ENCODE peak calls at places on chromosomes 11 and 22, in four cellular contexts. P, V, G and H are unnamed samples.

GRCh38 chr11:72352859-72353551 is 81.3 kb downstream of the CLPB start:
- DNase-seq in P (no peak), V (no peak), G (no peak), H (no peak)

GRCh38 chr11:45982656-45983470 is 60.4 kb downstream of the LARGE2 start:
- DNase-seq in P (peak), V (no peak), G (no peak), H (no peak)

GRCh38 chr22:25069426-25069757 is 116.9 kb downstream of the KIAA1671 start:
- DNase-seq in P (no peak), V (no peak), G (no peak), H (no peak)

GRCh38 chr11:31262761-31263160 is 106.8 kb downstream of the DCDC1 start:
- DNase-seq in P (no peak), V (no peak), G (no peak), H (no peak)

GRCh38 chr11:110303414-110303826 is 7.0 kb upstream of the RDX start:
- DNase-seq in P (no peak), V (no peak), G (no peak), H (no peak)

GRCh38 chr11:132140056-132140455 is 769.6 kb downstream of the NTM start:
- DNase-seq in P (no peak), V (no peak), G (no peak), H (no peak)

GRCh38 chr11:110029714-110030113 is 63.5 kb upstream of the ZC3H12C start:
- DNase-seq in P (no peak), V (no peak), G (no peak), H (no peak)

GRCh38 chr11:117671370-117671769 is 125.6 kb downstream of the DSCAML1 start:
- DNase-seq in P (no peak), V (no peak), G (no peak), H (no peak)

GRCh38 chr11:66015936-66016792 is 4.4 kb downstream of the CST6 start:
- DNase-seq in P (no peak), V (no peak), G (peak), H (no peak)

GRCh38 chr22:49986325-49986724 is 25.8 kb downstream of the PIM3 start:
- DNase-seq in P (no peak), V (no peak), G (no peak), H (no peak)

GRCh38 chr11:123760894-123761293 is 6.6 kb upstream of the OR6X1 start:
- DNase-seq in P (no peak), V (no peak), G (no peak), H (no peak)

GRCh38 chr22:37752189-37753061 is 55.3 kb upstream of the GCAT start:
- DNase-seq in P (no peak), V (peak), G (peak), H (peak)

GRCh38 chr11:69852051-69852450 is 32.8 kb upstream of the FGF3 start:
- DNase-seq in P (no peak), V (no peak), G (no peak), H (no peak)

GRCh38 chr22:19853879-19854777 is 546 bp downstream of the GNB1L start:
- DNase-seq in P (no peak), V (no peak), G (peak), H (peak)

GRCh38 chr11:66478823-66479740 is 1.2 kb upstream of the DPP3 start:
- DNase-seq in P (no peak), V (no peak), G (peak), H (peak)

GRCh38 chr11:100663996-100664395 is 23.1 kb upstream of the ARHGAP42 start:
- DNase-seq in P (no peak), V (no peak), G (no peak), H (no peak)

GRCh38 chr11:68979931-68980775 is 633 bp downstream of the MRGPRD start:
- DNase-seq in P (peak), V (no peak), G (peak), H (no peak)

GRCh38 chr11:101706015-101706414 is 122.2 kb upstream of the TRPC6 start:
- DNase-seq in P (no peak), V (no peak), G (no peak), H (no peak)

GRCh38 chr22:34283844-34284243 is 363.6 kb upstream of the LARGE1 start:
- DNase-seq in P (no peak), V (no peak), G (no peak), H (no peak)

GRCh38 chr22:37533995-37534394 is 14.8 kb upstream of the CARD10 start:
- DNase-seq in P (no peak), V (no peak), G (no peak), H (no peak)

GRCh38 chr11:34564807-34565241 is 51.2 kb upstream of the ELF5 start:
- DNase-seq in P (no peak), V (no peak), G (no peak), H (no peak)